ENCODE peak calls at places on chromosomes 11 and 22, in four cellular contexts. X is fibroblast of lung, U is stomach, S is AG04450. V is an unnamed sample.

GRCh38 chr11:127017482-127017881 is 16.9 kb upstream of the KIRREL3 start:
- DNase-seq in X (peak), U (no peak), S (peak), V (no peak)

GRCh38 chr11:9752091-9752490 is 88.2 kb downstream of the SWAP70 start:
- DNase-seq in X (peak), U (peak), S (no peak), V (no peak)

GRCh38 chr22:36010090-36010489 is 18.5 kb downstream of the RBFOX2 start:
- DNase-seq in X (no peak), U (no peak), S (no peak), V (no peak)

GRCh38 chr11:128927683-128928336 is 14.9 kb downstream of the TP53AIP1 start:
- DNase-seq in X (no peak), U (no peak), S (no peak), V (no peak)

GRCh38 chr22:24433868-24434471 is 6.6 kb downstream of the ADORA2A start:
- DNase-seq in X (no peak), U (no peak), S (no peak), V (no peak)

GRCh38 chr11:16606784-16607674 is 131.4 kb upstream of the C11orf58 start:
- DNase-seq in X (peak), U (peak), S (no peak), V (no peak)

GRCh38 chr22:49996532-49997220 is 15.9 kb downstream of the IL17REL start:
- DNase-seq in X (no peak), U (no peak), S (no peak), V (peak)

GRCh38 chr11:73969991-73970800 is 12.4 kb downstream of the UCP2 start:
- DNase-seq in X (no peak), U (no peak), S (no peak), V (no peak)

GRCh38 chr11:45887587-45887986 is 2.1 kb downstream of the MAPK8IP1 start:
- DNase-seq in X (no peak), U (no peak), S (no peak), V (no peak)

GRCh38 chr11:22920939-22921565 is 60.8 kb upstream of the CCDC179 start:
- DNase-seq in X (peak), U (no peak), S (peak), V (no peak)

GRCh38 chr22:37818397-37819099 is 4.6 kb upstream of the GALR3 start:
- DNase-seq in X (peak), U (peak), S (no peak), V (no peak)

GRCh38 chr11:134155456-134155855 is 68.3 kb downstream of the NCAPD3 start:
- DNase-seq in X (no peak), U (no peak), S (no peak), V (no peak)

GRCh38 chr11:26332572-26332915 is 614 bp downstream of the ANO3 start:
- DNase-seq in X (peak), U (no peak), S (no peak), V (no peak)

GRCh38 chr11:115548878-115549528 is 44.8 kb upstream of the CADM1 start:
- DNase-seq in X (no peak), U (peak), S (no peak), V (no peak)

GRCh38 chr22:46547179-46547882 is 9.9 kb upstream of the CELSR1 start:
- DNase-seq in X (peak), U (no peak), S (no peak), V (no peak)

GRCh38 chr11:352456-353180 is 16.7 kb upstream of the B4GALNT4 start:
- DNase-seq in X (no peak), U (no peak), S (no peak), V (no peak)

GRCh38 chr22:31143537-31143936 is 3.2 kb upstream of the PLA2G3 start:
- DNase-seq in X (no peak), U (no peak), S (no peak), V (no peak)

GRCh38 chr11:9231848-9232177 is 33.3 kb downstream of the DENND5A start:
- DNase-seq in X (peak), U (no peak), S (no peak), V (no peak)

GRCh38 chr11:75768909-75769771 is 562 bp downstream of the DGAT2 start:
- DNase-seq in X (no peak), U (no peak), S (no peak), V (no peak)

GRCh38 chr11:60905551-60906113 is 753 bp downstream of the PRPF19 start:
- DNase-seq in X (peak), U (no peak), S (no peak), V (no peak)

GRCh38 chr22:42074846-42075245 is 798 bp downstream of the PHETA2 start:
- DNase-seq in X (no peak), U (no peak), S (no peak), V (no peak)

GRCh38 chr11:96109265-96110030 is 185.5 kb upstream of the MTMR2 start:
- DNase-seq in X (no peak), U (no peak), S (no peak), V (no peak)

GRCh38 chr22:48553119-48553518 is 1274.6 kb downstream of the BRD1 start:
- DNase-seq in X (no peak), U (no peak), S (no peak), V (no peak)

GRCh38 chr22:48553694-48554308 is 1273.9 kb downstream of the BRD1 start:
- DNase-seq in X (no peak), U (no peak), S (no peak), V (no peak)

GRCh38 chr22:48555606-48556005 is 1272.1 kb downstream of the BRD1 start:
- DNase-seq in X (no peak), U (no peak), S (no peak), V (no peak)

GRCh38 chr22:48556751-48557150 is 1270.9 kb downstream of the BRD1 start:
- DNase-seq in X (no peak), U (no peak), S (no peak), V (no peak)

GRCh38 chr22:48554893-48555552 is 1272.7 kb downstream of the BRD1 start:
- DNase-seq in X (no peak), U (no peak), S (no peak), V (no peak)
- TF ChIP-seq CTCF in X (no peak), U (no peak), S (no peak), V (no peak)

GRCh38 chr11:131672191-131672590 is 301.8 kb downstream of the NTM start:
- DNase-seq in X (no peak), U (no peak), S (no peak), V (no peak)

GRCh38 chr11:131670876-131671275 is 300.5 kb downstream of the NTM start:
- DNase-seq in X (no peak), U (no peak), S (no peak), V (no peak)

GRCh38 chr11:131671320-131671719 is 300.9 kb downstream of the NTM start:
- DNase-seq in X (no peak), U (no peak), S (no peak), V (no peak)

GRCh38 chr11:131674051-131674755 is 303.8 kb downstream of the NTM start:
- DNase-seq in X (peak), U (peak), S (peak), V (no peak)

GRCh38 chr11:131671764-131672163 is 301.3 kb downstream of the NTM start:
- DNase-seq in X (no peak), U (no peak), S (no peak), V (no peak)
- TF ChIP-seq CTCF in X (no peak), U (no peak), S (no peak), V (peak)

GRCh38 chr11:63906087-63906486 is 10.9 kb downstream of the RCOR2 start:
- DNase-seq in X (no peak), U (no peak), S (no peak), V (no peak)

GRCh38 chr11:63907808-63908530 is 9.0 kb downstream of the RCOR2 start:
- DNase-seq in X (no peak), U (no peak), S (no peak), V (no peak)

GRCh38 chr11:63905179-63905578 is 11.8 kb downstream of the RCOR2 start:
- DNase-seq in X (no peak), U (no peak), S (no peak), V (no peak)

GRCh38 chr11:63907063-63907462 is 9.9 kb downstream of the RCOR2 start:
- DNase-seq in X (no peak), U (no peak), S (no peak), V (no peak)

GRCh38 chr11:63906585-63906984 is 10.4 kb downstream of the RCOR2 start:
- DNase-seq in X (no peak), U (peak), S (no peak), V (no peak)
- TF ChIP-seq CTCF in X (peak), U (no peak), S (peak), V (peak)

GRCh38 chr11:119044708-119045107 is 12.3 kb downstream of the HYOU1 start:
- DNase-seq in X (no peak), U (no peak), S (no peak), V (no peak)
- TF ChIP-seq CTCF in X (peak), U (no peak), S (peak), V (no peak)

GRCh38 chr11:34944692-34945091 is 28.3 kb downstream of the PDHX start:
- DNase-seq in X (no peak), U (no peak), S (no peak), V (no peak)

GRCh38 chr11:34936945-34937344 is 20.5 kb downstream of the PDHX start:
- DNase-seq in X (no peak), U (no peak), S (no peak), V (no peak)

GRCh38 chr11:34941688-34942087 is 25.3 kb downstream of the PDHX start:
- DNase-seq in X (no peak), U (no peak), S (no peak), V (no peak)

GRCh38 chr11:34938621-34939020 is 22.2 kb downstream of the PDHX start:
- DNase-seq in X (no peak), U (no peak), S (no peak), V (no peak)

GRCh38 chr11:34940026-34940677 is 23.7 kb downstream of the PDHX start:
- DNase-seq in X (peak), U (no peak), S (no peak), V (no peak)
- TF ChIP-seq CTCF in X (peak), U (no peak), S (peak), V (peak)

DNA sequence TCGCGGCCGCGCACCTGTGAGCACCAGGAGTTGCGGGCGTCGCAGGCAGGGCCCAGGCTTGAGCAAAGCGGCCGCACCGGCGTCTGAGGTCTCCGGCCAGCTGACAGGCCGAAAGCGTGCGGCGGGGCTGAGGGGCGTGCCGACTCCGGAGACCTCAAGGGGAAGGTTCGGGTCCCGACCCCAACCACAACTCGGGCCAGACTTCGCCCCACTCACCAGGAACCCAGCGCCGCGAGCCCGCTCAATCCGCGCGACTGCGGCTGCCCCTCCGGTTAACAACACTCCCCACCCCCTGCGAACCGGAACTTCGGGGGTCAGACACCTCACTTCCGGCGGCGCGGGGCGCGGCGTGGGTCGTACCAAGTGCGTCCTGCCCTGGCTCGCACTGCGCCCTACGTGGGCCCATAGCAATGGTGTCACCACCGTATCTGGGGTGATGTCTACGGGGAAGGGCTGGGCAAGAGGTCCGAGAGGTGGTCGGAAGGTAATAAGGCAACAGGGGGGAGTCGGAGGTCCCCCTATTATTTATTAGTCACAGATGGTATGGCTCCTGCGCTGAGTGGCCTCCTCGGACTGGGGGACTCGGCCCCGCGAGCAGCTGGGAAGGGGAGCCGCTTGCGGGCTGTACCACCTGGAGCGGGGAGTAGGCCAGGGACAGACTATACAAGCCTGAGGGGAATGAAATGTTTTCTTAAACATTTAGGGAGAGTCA is at the start of gene SYVN1:
- DNase-seq in X (peak), U (peak), S (peak), V (peak)
- TF ChIP-seq CTCF in X (no peak), U (no peak), S (no peak), V (no peak)

GRCh38 chr11:117096140-117096972 is 1.9 kb downstream of the SIK3 start:
- DNase-seq in X (peak), U (no peak), S (no peak), V (no peak)
- TF ChIP-seq CTCF in X (peak), U (no peak), S (no peak), V (no peak)

GRCh38 chr11:1767399-1768140 is 3.8 kb upstream of the CTSD start:
- DNase-seq in X (no peak), U (peak), S (no peak), V (no peak)

GRCh38 chr11:1763796-1764661 is at the start of gene CTSD:
- DNase-seq in X (peak), U (peak), S (no peak), V (peak)

GRCh38 chr11:1766719-1767398 is 3.1 kb upstream of the CTSD start:
- DNase-seq in X (no peak), U (no peak), S (no peak), V (no peak)

GRCh38 chr11:1768141-1768469 is 4.4 kb upstream of the CTSD start:
- DNase-seq in X (no peak), U (no peak), S (no peak), V (no peak)

DNA sequence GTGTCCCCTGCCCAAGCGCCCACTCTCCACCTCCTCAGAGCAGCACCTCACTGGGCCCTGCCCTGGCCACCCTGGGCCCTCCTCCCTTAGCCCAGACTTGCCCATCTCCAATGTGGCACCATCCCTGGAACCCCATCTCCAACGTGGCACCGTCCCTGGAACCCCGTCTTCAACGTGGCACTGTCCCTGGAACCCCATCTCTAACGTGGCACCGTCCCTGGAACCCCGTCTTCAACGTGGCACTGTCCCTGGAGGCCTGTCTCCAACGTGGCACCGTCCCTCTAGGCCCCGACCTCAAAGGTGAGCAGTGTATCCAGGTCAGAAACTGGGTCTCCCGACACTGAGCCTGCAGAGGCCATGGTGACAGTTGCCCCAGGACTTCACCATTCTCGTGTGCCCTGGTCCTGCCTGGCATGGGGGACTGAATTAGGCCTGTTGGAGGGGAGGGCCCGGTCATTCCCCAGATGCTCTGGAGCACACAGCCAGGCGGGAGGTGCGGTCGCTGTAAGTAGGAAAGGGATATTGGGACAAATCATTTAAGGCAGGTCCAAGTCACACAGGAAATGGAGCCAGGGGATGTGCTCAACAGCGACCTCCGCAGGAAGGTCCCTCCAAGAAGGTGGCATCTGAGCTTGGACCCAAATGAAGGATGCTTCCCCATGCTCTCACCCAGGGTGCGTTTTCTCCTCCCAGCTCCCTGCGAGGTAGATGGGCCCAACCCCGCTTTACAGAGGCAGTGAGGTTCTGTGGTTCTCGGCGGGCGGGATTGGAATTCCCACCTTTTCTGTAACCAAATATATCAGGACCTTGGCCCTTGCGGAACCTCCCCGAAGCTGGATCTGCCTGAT is 2.4 kb upstream of the CTSD start:
- DNase-seq in X (no peak), U (no peak), S (no peak), V (no peak)
- TF ChIP-seq CTCF in X (no peak), U (no peak), S (no peak), V (no peak)

GRCh38 chr11:122853261-122853660 is 15.0 kb downstream of the CRTAM start:
- DNase-seq in X (no peak), U (no peak), S (no peak), V (no peak)

GRCh38 chr11:122853971-122854446 is 15.7 kb downstream of the CRTAM start:
- DNase-seq in X (peak), U (no peak), S (peak), V (no peak)

GRCh38 chr11:122850076-122850631 is 11.9 kb downstream of the CRTAM start:
- DNase-seq in X (no peak), U (no peak), S (no peak), V (no peak)

GRCh38 chr11:122851366-122852011 is 13.2 kb downstream of the CRTAM start:
- DNase-seq in X (no peak), U (no peak), S (no peak), V (no peak)

DNA sequence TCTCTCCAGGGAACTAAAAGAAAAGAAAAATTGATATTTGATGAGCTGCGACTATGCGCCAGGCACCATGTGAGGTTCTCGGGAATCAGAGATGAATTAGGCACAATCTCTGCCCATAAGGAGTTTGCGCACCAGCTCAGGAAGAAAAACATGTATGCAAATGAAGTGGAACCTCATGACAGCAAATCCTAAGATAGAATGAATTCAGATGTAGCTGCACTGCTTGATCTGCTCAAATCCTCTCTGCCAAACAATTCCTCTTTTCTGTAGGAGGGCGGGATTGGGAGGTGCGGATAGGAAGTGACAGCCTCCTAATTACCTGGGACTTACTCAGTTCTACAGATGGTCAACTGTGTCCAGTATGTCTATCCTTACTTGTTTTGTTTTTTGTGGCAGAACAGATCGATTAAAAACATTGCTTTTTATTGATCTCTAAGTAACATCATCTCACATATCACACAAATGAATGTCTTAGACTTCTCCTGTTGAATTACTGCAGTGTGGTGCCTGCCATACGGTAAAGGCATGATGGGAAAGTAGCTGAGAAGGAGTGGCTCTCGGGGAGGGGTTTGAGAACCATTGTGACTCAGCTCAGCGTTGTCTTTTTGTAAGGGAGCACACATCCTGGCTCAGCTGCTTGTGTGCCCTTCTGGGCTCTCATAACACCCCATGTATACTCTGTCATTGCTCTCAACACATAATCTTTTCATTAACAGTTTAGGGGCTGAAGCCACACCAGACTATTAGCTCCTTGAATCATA is 14.0 kb downstream of the CRTAM start:
- DNase-seq in X (peak), U (no peak), S (no peak), V (no peak)
- TF ChIP-seq CTCF in X (no peak), U (no peak), S (no peak), V (no peak)

DNA sequence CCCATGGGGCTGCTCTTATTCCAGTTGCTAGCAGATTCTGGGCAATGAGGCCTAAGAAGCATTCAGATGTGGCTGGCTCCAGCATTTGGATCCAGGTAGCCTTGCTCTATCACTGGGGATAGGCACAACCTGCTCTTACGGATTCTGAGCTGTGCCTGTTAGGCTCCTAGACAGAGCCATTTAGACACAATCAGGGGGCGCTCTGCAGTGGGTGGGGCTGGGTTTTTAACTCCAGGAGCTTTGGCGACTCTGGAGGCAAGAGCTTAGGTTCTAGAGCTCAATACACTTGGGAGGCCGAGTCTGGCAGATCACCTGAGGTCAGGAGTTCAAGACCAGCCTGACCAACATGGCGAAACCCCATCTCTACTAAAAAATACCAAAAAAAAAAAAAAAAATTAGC is 32.0 kb downstream of the KCNC1 start:
- DNase-seq in X (no peak), U (no peak), S (no peak), V (no peak)
- TF ChIP-seq CTCF in X (peak), U (no peak), S (peak), V (no peak)